ENCODE peak calls at places on chromosome 17, in six cellular contexts. Z is GM23338, O is GM03348, I is HTR-8/SVneo, D is dermis microvascular lymphatic vessel endothelial cell, J is GM12892. B is an unnamed sample.
A peak's percentile ranks its signal among the peaks of the same experiment; 100 is the strongest.

GRCh38 chr17:38431343-38432145 is 3.3 kb downstream of the ARHGAP23 start:
- DNase-seq in J (no peak), I (no peak), D (no peak), Z (no peak), O (no peak), B (no peak)

GRCh38 chr17:78821961-78822360 is 18.7 kb downstream of the USP36 start:
- DNase-seq in J (no peak), Z (no peak), O (no peak), D (no peak), I (no peak), B (no peak)

GRCh38 chr17:82534401-82534812 is 14.9 kb downstream of the FOXK2 start:
- DNase-seq in I (no peak), O (no peak), D (no peak), Z (no peak), J (no peak), B (no peak)

GRCh38 chr17:144936-145670 is 7.7 kb downstream of the SCGB1C2 start:
- DNase-seq in I (no peak), D (no peak), Z (no peak), J (no peak), O (no peak), B (no peak)

GRCh38 chr17:57888311-57889216 is 38.7 kb upstream of the MRPS23 start:
- DNase-seq in J (no peak), O (no peak), D (no peak), I (no peak), Z (no peak), B (no peak)

GRCh38 chr17:40827746-40828453 is 5.5 kb upstream of the KRT10 start:
- DNase-seq in D (no peak), O (no peak), I (peak; percentile 32), J (no peak), Z (no peak), B (no peak)

GRCh38 chr17:35372846-35373531 is 432 bp downstream of the SLFN11 start:
- DNase-seq in I (no peak), D (peak; percentile 5), O (peak; percentile 20), J (no peak), Z (peak; percentile 57), B (peak; percentile 20)

GRCh38 chr17:59848778-59849177 is 44.0 kb downstream of the TUBD1 start:
- DNase-seq in J (no peak), Z (no peak), D (no peak), I (no peak), O (no peak), B (no peak)

GRCh38 chr17:74839955-74840354 is 19.7 kb downstream of the GRIN2C start:
- DNase-seq in Z (no peak), O (no peak), D (no peak), J (no peak), I (no peak), B (no peak)

GRCh38 chr17:75144816-75145511 is 9.3 kb downstream of the JPT1 start:
- DNase-seq in D (no peak), Z (no peak), O (no peak), I (no peak), J (no peak), B (no peak)

B was measured in effector memory CD4-positive, alpha-beta T cell.